ENCODE peak calls at places on chromosomes 13 and 19, in ten cellular contexts. R, I, P, Q, L, C, E, D, X and A are unnamed samples.
A peak's percentile ranks its signal among the peaks of the same experiment; 100 is the strongest.

GRCh38 chr13:24605923-24606372 is 74.3 kb upstream of the ATP12A start:
- DNase-seq in R (peak; percentile 47), I (no peak), P (no peak), Q (no peak), L (no peak), C (no peak), E (no peak), D (peak; percentile 63), X (no peak), A (no peak)

GRCh38 chr13:73741111-73741510 is 393.1 kb downstream of the KLF12 start:
- DNase-seq in R (no peak), I (no peak), P (no peak), Q (no peak), L (no peak), C (no peak), E (peak; percentile 16), D (no peak), X (no peak), A (no peak)

GRCh38 chr13:59745395-59745788 is 418.3 kb downstream of the DIAPH3 start:
- DNase-seq in R (peak; percentile 25), I (no peak), P (no peak), Q (no peak), L (no peak), C (no peak), E (no peak), D (no peak), X (no peak), A (no peak)

GRCh38 chr13:48532146-48532472 is 771 bp downstream of the RCBTB2 start:
- DNase-seq in R (no peak), I (no peak), P (no peak), Q (peak; percentile 94), L (peak; percentile 26), C (no peak), E (no peak), D (no peak), X (no peak), A (no peak)

GRCh38 chr13:28046981-28047380 is 53.4 kb downstream of the FLT3 start:
- DNase-seq in R (no peak), I (no peak), P (no peak), Q (no peak), L (no peak), C (no peak), E (no peak), D (no peak), X (no peak), A (no peak)

GRCh38 chr19:13987101-13987890 is 18.8 kb downstream of the RFX1 start:
- DNase-seq in R (no peak), I (no peak), P (no peak), Q (no peak), L (no peak), C (no peak), E (no peak), D (no peak), X (peak; percentile 45), A (no peak)

GRCh38 chr19:30360378-30361106 is 11.6 kb upstream of the ZNF536 start:
- DNase-seq in R (no peak), I (no peak), P (no peak), Q (no peak), L (no peak), C (no peak), E (no peak), D (no peak), X (peak; percentile 3), A (no peak)

GRCh38 chr13:112363867-112364528 is 12.2 kb upstream of the SPACA7 start:
- DNase-seq in R (no peak), I (no peak), P (no peak), Q (peak; percentile 57), L (no peak), C (no peak), E (no peak), D (no peak), X (no peak), A (no peak)

GRCh38 chr19:1130801-1131717 is 27.3 kb downstream of the GPX4 start:
- DNase-seq in R (no peak), I (no peak), P (no peak), Q (no peak), L (no peak), C (peak; percentile 70), E (no peak), D (no peak), X (peak; percentile 46), A (no peak)

GRCh38 chr13:31179754-31180153 is 18.1 kb upstream of the HSPH1 start:
- DNase-seq in R (no peak), I (no peak), P (no peak), Q (peak; percentile 29), L (no peak), C (no peak), E (no peak), D (no peak), X (no peak), A (no peak)

GRCh38 chr13:112849500-112849899 is 119.5 kb upstream of the MCF2L start:
- DNase-seq in R (peak; percentile 26), I (no peak), P (no peak), Q (no peak), L (no peak), C (no peak), E (no peak), D (no peak), X (no peak), A (peak; percentile 46)

GRCh38 chr13:23966691-23967615 is 69.7 kb upstream of the C1QTNF9B start:
- DNase-seq in R (no peak), I (no peak), P (no peak), Q (peak; percentile 29), L (peak; percentile 51), C (no peak), E (no peak), D (no peak), X (no peak), A (no peak)

DNA sequence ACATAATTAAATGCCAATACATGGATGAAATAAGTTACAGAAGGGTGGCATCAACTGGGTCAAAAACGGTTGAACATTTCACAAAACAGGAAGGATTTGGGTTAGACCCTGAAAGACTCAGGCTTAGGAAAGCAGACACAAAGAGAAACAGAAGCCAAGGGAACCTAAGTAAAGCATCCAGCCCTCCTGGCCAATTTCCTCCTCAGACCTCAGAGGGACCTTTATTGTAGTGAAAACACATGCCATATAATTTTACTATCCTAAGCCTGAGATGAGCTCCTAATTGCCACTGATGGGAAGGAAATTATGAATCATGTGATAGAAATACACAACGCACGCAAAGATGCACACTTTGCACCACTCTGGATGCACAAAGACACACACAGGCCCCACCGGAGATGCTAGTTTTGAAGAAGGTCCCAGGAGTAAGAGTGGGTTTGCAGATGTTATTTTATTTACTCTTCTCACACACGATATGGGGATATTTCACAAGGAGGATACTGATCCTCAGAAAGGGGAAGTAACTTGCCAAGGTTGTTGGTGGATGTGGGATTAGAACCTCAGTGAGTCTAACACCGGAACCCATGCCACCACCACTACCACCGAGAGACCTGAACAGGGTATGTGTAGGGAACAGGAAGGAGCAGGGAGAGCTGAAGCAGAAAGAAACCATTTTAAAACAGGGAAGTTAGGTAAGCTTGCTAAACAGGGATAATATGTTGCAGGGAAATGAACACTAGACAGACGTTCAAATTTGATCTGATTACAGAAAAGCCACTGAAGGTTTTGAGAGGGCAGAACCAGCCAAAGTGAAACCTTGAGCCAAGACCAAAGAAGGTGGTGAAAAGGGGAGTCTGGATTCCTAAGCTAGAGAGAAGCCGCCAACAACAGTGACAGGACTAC is 11.8 kb upstream of the CEACAM3 start:
- DNase-seq in R (no peak), I (no peak), P (no peak), Q (no peak), L (no peak), C (peak; percentile 27), E (no peak), D (no peak), X (no peak), A (no peak)
- TF ChIP-seq EP300 in R (no peak), I (no peak), P (no peak), Q (no peak), L (no peak), C (no peak), E (no peak), D (no peak), X (no peak), A (no peak)

GRCh38 chr19:2728783-2729387 is 7.7 kb upstream of the DIRAS1 start:
- DNase-seq in R (no peak), I (no peak), P (no peak), Q (no peak), L (no peak), C (no peak), E (no peak), D (no peak), X (no peak), A (no peak)
- TF ChIP-seq EP300 in R (no peak), I (no peak), P (no peak), Q (no peak), L (no peak), C (no peak), E (no peak), D (no peak), X (no peak), A (no peak)

GRCh38 chr19:12325690-12326089 is 7.7 kb downstream of the ZNF563 start:
- DNase-seq in R (peak; percentile 75), I (no peak), P (no peak), Q (no peak), L (no peak), C (no peak), E (no peak), D (no peak), X (no peak), A (no peak)

GRCh38 chr19:12333162-12334159 is at the start of gene ZNF563:
- DNase-seq in R (peak; percentile 94), I (peak; percentile 98), P (no peak), Q (peak; percentile 100), L (peak; percentile 93), C (peak; percentile 99), E (peak; percentile 98), D (peak; percentile 98), X (peak; percentile 99), A (peak; percentile 99)

GRCh38 chr19:12330340-12330739 is 3.1 kb downstream of the ZNF563 start:
- DNase-seq in R (peak; percentile 91), I (no peak), P (no peak), Q (no peak), L (no peak), C (no peak), E (no peak), D (no peak), X (no peak), A (no peak)

GRCh38 chr19:12331211-12331941 is 2.1 kb downstream of the ZNF563 start:
- DNase-seq in R (peak; percentile 96), I (no peak), P (no peak), Q (no peak), L (peak; percentile 82), C (peak; percentile 18), E (no peak), D (no peak), X (no peak), A (no peak)
- TF ChIP-seq EP300 in R (peak; percentile 67), I (no peak), P (no peak), Q (no peak), L (peak; percentile 39), C (no peak), E (no peak), D (no peak), X (no peak), A (no peak)

DNA sequence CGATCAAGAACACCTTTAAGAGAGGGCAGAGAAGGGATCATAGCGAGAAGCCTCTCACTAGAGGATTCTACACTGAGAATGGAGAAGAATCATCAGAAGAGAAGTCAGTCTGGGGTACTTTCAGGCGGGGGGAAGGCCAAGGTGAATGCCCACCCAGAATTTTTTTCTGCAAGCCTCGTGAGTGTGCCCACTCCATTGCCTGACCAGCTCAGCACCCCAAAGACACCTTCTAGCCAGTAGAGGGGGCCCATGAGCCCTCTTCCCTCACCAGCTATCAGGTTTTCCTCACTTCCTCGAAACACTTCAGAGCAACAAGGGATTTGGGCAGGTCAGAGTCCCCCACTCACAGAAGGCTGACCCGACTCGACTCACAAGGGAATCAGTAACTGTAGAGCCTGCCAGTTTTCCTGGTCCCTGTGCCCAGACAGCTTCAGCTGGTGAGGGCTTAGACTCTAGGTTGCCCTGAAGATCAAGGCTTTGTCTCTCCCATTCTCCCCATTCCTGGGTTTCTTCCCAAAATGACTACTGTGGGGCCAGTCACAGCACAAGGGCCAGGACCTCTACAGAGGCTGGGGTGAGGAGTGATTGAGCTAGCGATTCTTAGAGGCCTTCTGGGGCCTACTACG is 18.4 kb downstream of the NLRP13 start:
- DNase-seq in R (no peak), I (no peak), P (no peak), Q (peak; percentile 55), L (no peak), C (no peak), E (no peak), D (no peak), X (no peak), A (no peak)
- TF ChIP-seq EP300 in R (no peak), I (no peak), P (no peak), Q (no peak), L (no peak), C (no peak), E (no peak), D (no peak), X (no peak), A (no peak)